ENCODE peak calls at places on chromosomes 3 and 15, in four cellular contexts. One of them, this sample, is unnamed.
A peak's percentile ranks its signal among the peaks of the same experiment; 100 is the strongest.

GRCh38 chr15:101267320-101268104 is 9.8 kb downstream of the SELENOS start:
- DNase-seq in endothelial cell of umbilical vein: no peak
- DNase-seq in CD8-positive, alpha-beta T cell: no peak
- DNase-seq in ovary: no peak
- DNase-seq in this sample: no peak

GRCh38 chr3:15164356-15164755 is 41.7 kb upstream of the CAPN7 start:
- DNase-seq in CD8-positive, alpha-beta T cell: no peak
- DNase-seq in endothelial cell of umbilical vein: no peak
- DNase-seq in ovary: no peak
- DNase-seq in this sample: no peak

GRCh38 chr3:137554242-137554641 is 209.9 kb upstream of the SOX14 start:
- DNase-seq in ovary: no peak
- DNase-seq in CD8-positive, alpha-beta T cell: no peak
- DNase-seq in endothelial cell of umbilical vein: no peak
- DNase-seq in this sample: no peak

GRCh38 chr15:76098685-76099084 is 38.9 kb downstream of the TMEM266 start:
- DNase-seq in CD8-positive, alpha-beta T cell: no peak
- DNase-seq in endothelial cell of umbilical vein: no peak
- DNase-seq in ovary: no peak
- DNase-seq in this sample: no peak

GRCh38 chr3:57910988-57911387 is 97.2 kb upstream of the FLNB start:
- DNase-seq in endothelial cell of umbilical vein: peak; percentile 43
- DNase-seq in ovary: no peak
- DNase-seq in CD8-positive, alpha-beta T cell: peak; percentile 13
- DNase-seq in this sample: peak; percentile 29

GRCh38 chr3:194269610-194270145 is 81.5 kb downstream of the CPN2 start:
- DNase-seq in CD8-positive, alpha-beta T cell: no peak
- DNase-seq in endothelial cell of umbilical vein: peak; percentile 85
- DNase-seq in ovary: peak; percentile 93
- DNase-seq in this sample: no peak

GRCh38 chr3:16546186-16547004 is 32.9 kb upstream of the RFTN1 start:
- DNase-seq in endothelial cell of umbilical vein: peak; percentile 4
- DNase-seq in CD8-positive, alpha-beta T cell: no peak
- DNase-seq in ovary: no peak
- DNase-seq in this sample: no peak

GRCh38 chr3:118842147-118842863 is 192.3 kb downstream of the IGSF11 start:
- DNase-seq in CD8-positive, alpha-beta T cell: no peak
- DNase-seq in ovary: no peak
- DNase-seq in endothelial cell of umbilical vein: no peak
- DNase-seq in this sample: no peak

GRCh38 chr3:53122255-53122932 is 7.8 kb downstream of the RFT1 start:
- DNase-seq in CD8-positive, alpha-beta T cell: no peak
- DNase-seq in ovary: no peak
- DNase-seq in endothelial cell of umbilical vein: no peak
- DNase-seq in this sample: no peak

GRCh38 chr3:115469649-115470048 is 153.7 kb upstream of the GAP43 start:
- DNase-seq in ovary: no peak
- DNase-seq in endothelial cell of umbilical vein: peak; percentile 32
- DNase-seq in CD8-positive, alpha-beta T cell: no peak
- DNase-seq in this sample: no peak

GRCh38 chr15:35444557-35445204 is 101.3 kb downstream of the DPH6 start:
- DNase-seq in CD8-positive, alpha-beta T cell: no peak
- DNase-seq in endothelial cell of umbilical vein: peak; percentile 72
- DNase-seq in ovary: no peak
- DNase-seq in this sample: peak; percentile 53

GRCh38 chr3:73056365-73057150 is 4.9 kb upstream of the EBLN2 start:
- DNase-seq in endothelial cell of umbilical vein: peak; percentile 46
- DNase-seq in CD8-positive, alpha-beta T cell: no peak
- DNase-seq in ovary: no peak
- DNase-seq in this sample: peak; percentile 65

GRCh38 chr15:63069616-63069952 is 27.0 kb downstream of the TPM1 start:
- DNase-seq in endothelial cell of umbilical vein: no peak
- DNase-seq in CD8-positive, alpha-beta T cell: no peak
- DNase-seq in ovary: no peak
- DNase-seq in this sample: no peak

GRCh38 chr3:78570482-78570881 is 1197.3 kb downstream of the ROBO1 start:
- DNase-seq in ovary: no peak
- DNase-seq in CD8-positive, alpha-beta T cell: no peak
- DNase-seq in endothelial cell of umbilical vein: no peak
- DNase-seq in this sample: peak; percentile 2

GRCh38 chr15:70605606-70606410 is 157.6 kb downstream of the UACA start:
- DNase-seq in CD8-positive, alpha-beta T cell: no peak
- DNase-seq in endothelial cell of umbilical vein: peak; percentile 94
- DNase-seq in ovary: peak; percentile 88
- DNase-seq in this sample: no peak

GRCh38 chr3:135896613-135897012 is 68.9 kb upstream of the PPP2R3A start:
- DNase-seq in endothelial cell of umbilical vein: no peak
- DNase-seq in CD8-positive, alpha-beta T cell: no peak
- DNase-seq in ovary: no peak
- DNase-seq in this sample: no peak

GRCh38 chr3:190552969-190553759 is 39.3 kb downstream of the IL1RAP start:
- DNase-seq in ovary: no peak
- DNase-seq in endothelial cell of umbilical vein: no peak
- DNase-seq in CD8-positive, alpha-beta T cell: no peak
- DNase-seq in this sample: no peak

GRCh38 chr3:49213541-49213943 is 42.1 kb downstream of the KLHDC8B start:
- DNase-seq in CD8-positive, alpha-beta T cell: no peak
- DNase-seq in endothelial cell of umbilical vein: no peak
- DNase-seq in ovary: no peak
- DNase-seq in this sample: no peak

GRCh38 chr15:78625621-78626280 is 5.0 kb upstream of the CHRNA3 start:
- DNase-seq in ovary: no peak
- DNase-seq in CD8-positive, alpha-beta T cell: no peak
- DNase-seq in endothelial cell of umbilical vein: no peak
- DNase-seq in this sample: no peak

GRCh38 chr3:138072816-138073215 is 42.6 kb downstream of the DZIP1L start:
- DNase-seq in ovary: no peak
- DNase-seq in CD8-positive, alpha-beta T cell: no peak
- DNase-seq in endothelial cell of umbilical vein: no peak
- DNase-seq in this sample: no peak

GRCh38 chr15:66744610-66745279 is 42.7 kb downstream of the SMAD6 start:
- DNase-seq in CD8-positive, alpha-beta T cell: no peak
- DNase-seq in ovary: no peak
- DNase-seq in endothelial cell of umbilical vein: no peak
- DNase-seq in this sample: no peak

GRCh38 chr3:43169987-43170386 is 64.1 kb upstream of the POMGNT2 start:
- DNase-seq in ovary: no peak
- DNase-seq in CD8-positive, alpha-beta T cell: no peak
- DNase-seq in endothelial cell of umbilical vein: no peak
- DNase-seq in this sample: no peak

GRCh38 chr3:66800941-66801545 is 197.1 kb upstream of the KBTBD8 start:
- DNase-seq in endothelial cell of umbilical vein: no peak
- DNase-seq in ovary: no peak
- DNase-seq in CD8-positive, alpha-beta T cell: no peak
- DNase-seq in this sample: peak; percentile 67

GRCh38 chr15:39581501-39582285 is 814 bp downstream of the THBS1 start:
- DNase-seq in CD8-positive, alpha-beta T cell: no peak
- DNase-seq in endothelial cell of umbilical vein: peak; percentile 46
- DNase-seq in ovary: peak; percentile 64
- DNase-seq in this sample: peak; percentile 50

GRCh38 chr15:64993290-64993689 is 3.6 kb upstream of the SPG21 start:
- DNase-seq in ovary: no peak
- DNase-seq in CD8-positive, alpha-beta T cell: no peak
- DNase-seq in endothelial cell of umbilical vein: no peak
- DNase-seq in this sample: no peak

GRCh38 chr3:9279959-9280358 is 30.5 kb upstream of the SRGAP3 start:
- DNase-seq in endothelial cell of umbilical vein: no peak
- DNase-seq in ovary: no peak
- DNase-seq in CD8-positive, alpha-beta T cell: no peak
- DNase-seq in this sample: peak; percentile 61

GRCh38 chr3:147113293-147114045 is 292.9 kb downstream of the ZIC4 start:
- DNase-seq in endothelial cell of umbilical vein: no peak
- DNase-seq in ovary: no peak
- DNase-seq in CD8-positive, alpha-beta T cell: no peak
- DNase-seq in this sample: peak; percentile 49

GRCh38 chr3:6132684-6133432 is 728.1 kb upstream of the GRM7 start:
- DNase-seq in CD8-positive, alpha-beta T cell: no peak
- DNase-seq in endothelial cell of umbilical vein: no peak
- DNase-seq in ovary: no peak
- DNase-seq in this sample: no peak

GRCh38 chr3:156217674-156218352 is 97.4 kb downstream of the KCNAB1 start:
- DNase-seq in CD8-positive, alpha-beta T cell: no peak
- DNase-seq in ovary: no peak
- DNase-seq in endothelial cell of umbilical vein: no peak
- DNase-seq in this sample: peak; percentile 54

GRCh38 chr3:58672451-58672850 is 5.9 kb upstream of the FAM3D start:
- DNase-seq in CD8-positive, alpha-beta T cell: no peak
- DNase-seq in endothelial cell of umbilical vein: no peak
- DNase-seq in ovary: no peak
- DNase-seq in this sample: no peak

GRCh38 chr15:92166029-92166428 is 227.7 kb upstream of the ST8SIA2 start:
- DNase-seq in CD8-positive, alpha-beta T cell: no peak
- DNase-seq in endothelial cell of umbilical vein: no peak
- DNase-seq in ovary: no peak
- DNase-seq in this sample: no peak

GRCh38 chr3:66297917-66298316 is 77.1 kb downstream of the SLC25A26 start:
- DNase-seq in ovary: no peak
- DNase-seq in CD8-positive, alpha-beta T cell: no peak
- DNase-seq in endothelial cell of umbilical vein: no peak
- DNase-seq in this sample: peak; percentile 58

GRCh38 chr3:107910713-107911259 is 180.0 kb downstream of the CD47 start:
- DNase-seq in ovary: no peak
- DNase-seq in endothelial cell of umbilical vein: no peak
- DNase-seq in CD8-positive, alpha-beta T cell: no peak
- DNase-seq in this sample: no peak

GRCh38 chr3:22886394-22886793 is 316.7 kb upstream of the UBE2E2 start:
- DNase-seq in endothelial cell of umbilical vein: no peak
- DNase-seq in CD8-positive, alpha-beta T cell: no peak
- DNase-seq in ovary: no peak
- DNase-seq in this sample: no peak

GRCh38 chr3:13495351-13495813 is 15.3 kb downstream of the HDAC11 start:
- DNase-seq in endothelial cell of umbilical vein: no peak
- DNase-seq in ovary: no peak
- DNase-seq in CD8-positive, alpha-beta T cell: no peak
- DNase-seq in this sample: no peak

GRCh38 chr3:54999801-55000200 is 71.9 kb upstream of the LRTM1 start:
- DNase-seq in CD8-positive, alpha-beta T cell: no peak
- DNase-seq in ovary: no peak
- DNase-seq in endothelial cell of umbilical vein: no peak
- DNase-seq in this sample: no peak

GRCh38 chr3:164459526-164460151 is 618.7 kb downstream of the SI start:
- DNase-seq in endothelial cell of umbilical vein: no peak
- DNase-seq in ovary: no peak
- DNase-seq in CD8-positive, alpha-beta T cell: no peak
- DNase-seq in this sample: no peak

GRCh38 chr3:85252686-85253085 is 293.9 kb downstream of the CADM2 start:
- DNase-seq in endothelial cell of umbilical vein: no peak
- DNase-seq in ovary: no peak
- DNase-seq in CD8-positive, alpha-beta T cell: no peak
- DNase-seq in this sample: no peak

GRCh38 chr3:171185959-171186358 is 159.4 kb upstream of the SLC2A2 start:
- DNase-seq in ovary: no peak
- DNase-seq in endothelial cell of umbilical vein: no peak
- DNase-seq in CD8-positive, alpha-beta T cell: no peak
- DNase-seq in this sample: no peak
- TF ChIP-seq CTCF in ovary: no peak
- TF ChIP-seq CTCF in endothelial cell of umbilical vein: no peak
- TF ChIP-seq CTCF in CD8-positive, alpha-beta T cell: no peak
- TF ChIP-seq CTCF in this sample: no peak

GRCh38 chr15:29711531-29711930 is 110.7 kb downstream of the TJP1 start:
- DNase-seq in ovary: no peak
- DNase-seq in CD8-positive, alpha-beta T cell: no peak
- DNase-seq in endothelial cell of umbilical vein: no peak
- DNase-seq in this sample: no peak
- H3K36me3 ChIP-seq in ovary: no peaks in the 10 kb centered on the region
- H3K36me3 ChIP-seq in CD8-positive, alpha-beta T cell: no peaks in the 10 kb centered on the region
- H3K36me3 ChIP-seq in endothelial cell of umbilical vein: peaks cover 29% of the 10 kb centered on the region
- H3K36me3 ChIP-seq in this sample: peaks cover 20% of the 10 kb centered on the region

GRCh38 chr3:168095611-168096209 is at the start of gene GOLIM4:
- DNase-seq in CD8-positive, alpha-beta T cell: peak; percentile 45
- DNase-seq in ovary: peak; percentile 92
- DNase-seq in endothelial cell of umbilical vein: peak; percentile 97
- DNase-seq in this sample: no peak
- TF ChIP-seq CTCF in CD8-positive, alpha-beta T cell: no peak
- TF ChIP-seq CTCF in ovary: no peak
- TF ChIP-seq CTCF in endothelial cell of umbilical vein: no peak
- TF ChIP-seq CTCF in this sample: no peak

DNA sequence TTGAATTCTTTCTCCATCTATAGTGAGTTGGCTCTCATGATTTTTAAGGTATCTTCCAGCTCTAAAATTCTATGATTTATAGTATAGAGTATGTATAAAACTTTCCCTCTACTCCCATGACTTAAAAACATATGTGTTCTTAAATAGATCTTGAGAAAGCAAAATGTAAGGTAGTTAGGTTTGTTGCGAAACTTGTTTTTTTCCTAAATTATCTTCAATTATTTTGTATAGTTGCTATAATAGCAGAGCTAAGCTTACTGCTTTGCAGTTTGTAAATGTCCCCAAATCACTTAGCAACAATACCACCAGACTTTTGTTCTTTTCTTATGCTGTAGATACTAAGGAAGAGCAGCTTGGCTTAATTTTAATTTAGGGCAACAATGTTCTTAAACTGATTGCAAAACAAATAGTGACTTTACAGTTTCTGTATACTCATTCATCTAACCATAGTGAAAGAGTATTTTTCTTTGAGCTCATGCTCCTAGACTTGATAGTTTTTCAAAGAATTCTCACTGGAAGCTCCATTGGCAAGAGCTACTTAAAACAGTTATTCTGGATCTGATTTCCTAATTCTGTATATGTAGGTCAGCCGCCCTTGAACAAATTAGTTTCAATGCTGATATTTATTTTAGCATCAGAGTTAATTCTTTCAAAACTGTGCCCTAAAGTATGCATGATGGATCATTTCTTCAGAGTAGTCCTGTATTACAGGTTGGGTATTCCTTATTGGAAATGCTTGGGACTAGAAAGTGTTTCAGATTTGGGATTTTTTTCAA is 61.1 kb downstream of the LYSMD4 start:
- DNase-seq in CD8-positive, alpha-beta T cell: no peak
- DNase-seq in endothelial cell of umbilical vein: no peak
- DNase-seq in ovary: no peak
- DNase-seq in this sample: no peak
- H3K36me3 ChIP-seq in CD8-positive, alpha-beta T cell: peaks cover 20% of the 10 kb centered on the region
- H3K36me3 ChIP-seq in endothelial cell of umbilical vein: peaks cover 6% of the 10 kb centered on the region
- H3K36me3 ChIP-seq in ovary: no peaks in the 10 kb centered on the region
- H3K36me3 ChIP-seq in this sample: peaks cover 4% of the 10 kb centered on the region

This sample was measured in bronchial epithelial cell.